ENCODE peak calls at places on chromosomes 12 and 14, in ten cellular contexts. U, F, Z, P, I, Q, N, J, O and L are unnamed samples. For H3K9me3, the result is how much of the 10 kb centered on the place peaks cover.

GRCh38 chr12:82527165-82527780 is 159.4 kb upstream of the TMTC2 start:
- DNase-seq in U (no peak), F (no peak), Z (no peak), P (peak), I (no peak), Q (peak), N (no peak), J (no peak), O (peak), L (no peak)

GRCh38 chr14:70602254-70602653 is 1.8 kb upstream of the MED6 start:
- DNase-seq in U (no peak), F (no peak), Z (no peak), P (no peak), I (no peak), Q (no peak), N (no peak), J (no peak), O (no peak), L (no peak)

GRCh38 chr14:23640524-23641141 is 4.5 kb downstream of the DHRS2 start:
- DNase-seq in U (peak), F (no peak), Z (no peak), P (no peak), I (no peak), Q (no peak), N (peak), J (no peak), O (no peak), L (peak)

GRCh38 chr12:57844725-57845477 is 1.6 kb downstream of the CTDSP2 start:
- DNase-seq in U (peak), F (peak), Z (peak), P (peak), I (no peak), Q (peak), N (peak), J (no peak), O (no peak), L (peak)

GRCh38 chr12:27180862-27181261 is 63.2 kb upstream of the STK38L start:
- DNase-seq in U (no peak), F (no peak), Z (no peak), P (no peak), I (no peak), Q (no peak), N (no peak), J (no peak), O (no peak), L (no peak)

GRCh38 chr14:100030441-100031153 is 34.6 kb upstream of the EVL start:
- DNase-seq in U (no peak), F (no peak), Z (no peak), P (peak), I (no peak), Q (peak), N (no peak), J (no peak), O (no peak), L (no peak)

GRCh38 chr12:109247831-109248654 is 61.0 kb downstream of the FOXN4 start:
- DNase-seq in U (no peak), F (peak), Z (peak), P (no peak), I (no peak), Q (peak), N (peak), J (no peak), O (no peak), L (no peak)

GRCh38 chr12:31736472-31736871 is 7.7 kb upstream of the AMN1 start:
- DNase-seq in U (no peak), F (no peak), Z (no peak), P (peak), I (peak), Q (peak), N (no peak), J (peak), O (no peak), L (no peak)

GRCh38 chr14:52073251-52073650 is 4.4 kb upstream of the NID2 start:
- DNase-seq in U (no peak), F (no peak), Z (no peak), P (no peak), I (no peak), Q (no peak), N (no peak), J (no peak), O (no peak), L (no peak)

GRCh38 chr12:116142936-116143882 is 134.3 kb downstream of the MED13L start:
- DNase-seq in U (no peak), F (no peak), Z (no peak), P (peak), I (no peak), Q (peak), N (no peak), J (no peak), O (no peak), L (no peak)

GRCh38 chr12:4228122-4228580 is 45.4 kb upstream of the CCND2 start:
- DNase-seq in U (no peak), F (no peak), Z (no peak), P (no peak), I (no peak), Q (no peak), N (no peak), J (no peak), O (no peak), L (no peak)

DNA sequence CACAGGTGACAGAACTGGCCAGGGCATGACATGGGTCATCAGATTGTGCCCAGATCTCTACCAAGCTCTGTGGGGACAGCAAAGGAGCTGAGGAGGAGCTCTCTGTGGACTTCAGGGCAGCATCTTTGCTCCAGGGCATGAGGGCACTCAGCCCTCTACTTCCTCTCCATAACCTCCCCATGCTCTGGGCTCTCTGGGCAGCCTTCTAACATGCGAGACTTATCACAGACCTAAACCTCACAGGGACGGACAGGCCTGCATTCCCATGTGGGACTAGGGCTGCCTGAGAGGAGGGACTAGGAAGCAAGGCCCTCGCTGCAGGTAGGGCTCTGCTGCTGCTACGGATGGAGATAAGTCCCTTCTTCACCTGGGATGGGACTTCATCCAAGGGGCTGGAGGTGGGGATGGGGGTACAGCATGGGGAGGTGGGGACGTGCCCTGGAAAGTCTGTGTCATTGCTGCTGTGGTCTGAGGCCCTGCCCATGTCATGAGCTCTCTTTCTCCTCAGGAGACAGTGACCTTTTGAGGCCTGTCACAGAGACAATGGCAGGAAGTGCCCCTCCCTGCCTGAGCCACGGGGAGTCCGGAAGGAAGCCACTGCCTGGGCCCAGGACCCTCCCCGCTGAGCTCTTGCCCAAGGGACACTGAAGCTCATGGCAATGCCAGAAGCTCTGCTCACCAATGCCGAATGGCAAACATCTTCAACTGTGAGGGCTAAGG is 44.1 kb downstream of the PITPNM2 start:
- DNase-seq in U (no peak), F (no peak), Z (peak), P (no peak), I (no peak), Q (peak), N (no peak), J (peak), O (no peak), L (peak)
- H3K27ac ChIP-seq in U (no peak), F (no peak), Z (peak), P (no peak), I (peak), Q (peak), N (no peak), J (peak), O (no peak), L (peak)

GRCh38 chr14:43172899-43173548 is 1334.1 kb downstream of the FSCB start:
- DNase-seq in U (no peak), F (no peak), Z (no peak), P (no peak), I (no peak), Q (peak), N (no peak), J (no peak), O (no peak), L (no peak)

GRCh38 chr14:43175896-43176295 is 1331.2 kb downstream of the FSCB start:
- DNase-seq in U (no peak), F (no peak), Z (no peak), P (no peak), I (no peak), Q (no peak), N (no peak), J (no peak), O (no peak), L (no peak)
- H3K9me3 ChIP-seq in U (under half), F (under half), Z (under half), P (under half), I (under half), Q (under half), N (under half), J (under half), O (under half), L (under half)

DNA sequence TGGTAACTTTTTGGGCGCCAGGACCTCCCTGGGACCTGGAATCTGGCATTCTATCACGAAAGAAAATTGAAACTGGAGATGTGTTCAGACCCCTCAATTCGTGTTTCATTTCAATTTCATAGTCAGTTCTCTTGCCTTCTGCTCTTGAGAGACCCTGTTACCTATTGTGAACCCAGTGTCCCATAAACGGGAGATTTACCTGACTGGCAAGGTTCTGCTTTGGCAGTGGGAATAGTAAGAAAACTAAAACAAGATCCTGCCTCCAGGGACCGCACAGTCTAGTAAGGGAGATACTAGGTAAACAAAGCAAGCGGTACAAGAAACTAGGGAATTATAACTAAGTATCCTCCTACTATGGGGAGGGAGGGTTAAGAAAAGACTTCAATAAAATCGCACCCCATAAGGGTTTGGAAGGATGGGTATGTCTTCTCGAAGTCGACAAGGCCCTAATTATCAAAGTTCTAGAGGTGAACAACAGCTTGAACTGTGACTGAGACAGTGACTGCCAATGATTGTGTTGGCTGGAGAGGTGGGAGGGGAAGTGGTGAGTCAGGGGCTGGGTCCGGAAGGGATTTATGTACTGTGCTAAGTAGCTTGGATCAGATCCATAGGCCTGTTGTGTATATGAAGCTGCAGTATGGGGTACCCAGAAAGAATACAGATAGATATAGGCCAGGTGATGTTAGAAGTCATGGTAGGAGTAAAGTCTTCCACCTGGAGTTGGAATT is 754 bp downstream of the ACSS3 start:
- DNase-seq in U (peak), F (no peak), Z (no peak), P (peak), I (no peak), Q (no peak), N (no peak), J (no peak), O (no peak), L (no peak)
- H3K27ac ChIP-seq in U (peak), F (peak), Z (no peak), P (no peak), I (no peak), Q (no peak), N (peak), J (no peak), O (no peak), L (peak)

DNA sequence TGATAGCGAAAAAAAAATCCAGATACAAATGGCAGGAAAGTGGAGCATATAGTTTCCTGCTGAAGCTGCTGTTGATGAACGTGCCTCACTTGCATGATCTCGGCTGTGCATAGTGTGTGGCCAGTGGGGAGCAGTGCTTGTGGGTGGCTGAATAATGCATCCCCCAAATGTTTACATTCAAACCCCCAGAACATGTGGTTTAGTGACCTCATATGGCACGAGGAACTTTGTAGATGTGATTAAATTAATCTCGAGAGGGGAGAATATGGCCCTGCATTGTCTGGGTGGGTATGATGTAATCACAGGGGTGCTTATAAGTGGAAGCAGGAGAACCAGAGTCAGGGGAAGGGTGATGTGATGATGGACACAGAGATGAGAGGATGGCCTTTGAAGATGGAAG is 425.0 kb downstream of the TMEM121 start:
- DNase-seq in U (no peak), F (no peak), Z (no peak), P (no peak), I (no peak), Q (no peak), N (no peak), J (no peak), O (no peak), L (no peak)
- H3K9me3 ChIP-seq in U (under half), F (under half), Z (under half), P (under half), I (under half), Q (under half), N (under half), J (under half), O (under half), L (under half)

GRCh38 chr12:53461591-53461990 is 9.7 kb downstream of the PCBP2 start:
- DNase-seq in U (no peak), F (no peak), Z (no peak), P (no peak), I (no peak), Q (no peak), N (no peak), J (no peak), O (no peak), L (no peak)

GRCh38 chr12:53465679-53466078 is 13.8 kb downstream of the PCBP2 start:
- DNase-seq in U (no peak), F (no peak), Z (no peak), P (no peak), I (no peak), Q (no peak), N (no peak), J (no peak), O (no peak), L (no peak)

GRCh38 chr12:53464685-53465084 is 12.8 kb downstream of the PCBP2 start:
- DNase-seq in U (no peak), F (no peak), Z (no peak), P (no peak), I (no peak), Q (no peak), N (no peak), J (no peak), O (no peak), L (no peak)

GRCh38 chr12:53462935-53463334 is 11.0 kb downstream of the PCBP2 start:
- DNase-seq in U (no peak), F (no peak), Z (no peak), P (no peak), I (no peak), Q (no peak), N (no peak), J (no peak), O (no peak), L (no peak)

GRCh38 chr12:53463802-53464375 is 12.0 kb downstream of the PCBP2 start:
- DNase-seq in U (no peak), F (no peak), Z (no peak), P (no peak), I (no peak), Q (no peak), N (no peak), J (no peak), O (no peak), L (no peak)
- H3K27ac ChIP-seq in U (no peak), F (no peak), Z (no peak), P (no peak), I (no peak), Q (no peak), N (no peak), J (no peak), O (peak), L (peak)